ENCODE peak calls at places on chromosomes 6 and 20, in five cellular contexts. G, C, X, I and W are unnamed samples.
A peak's percentile ranks its signal among the peaks of the same experiment; 100 is the strongest.

GRCh38 chr6:132060591-132060990 is 109.4 kb upstream of the CCN2 start:
- DNase-seq in G (peak; percentile 31), C (no peak), X (no peak), I (peak; percentile 86), W (no peak)

GRCh38 chr6:146357578-146358340 is 185.9 kb upstream of the RAB32 start:
- DNase-seq in G (peak; percentile 92), C (no peak), X (no peak), I (peak; percentile 90), W (no peak)

GRCh38 chr6:56849876-56850275 is 105.0 kb upstream of the BEND6 start:
- DNase-seq in G (no peak), C (peak; percentile 65), X (no peak), I (peak; percentile 77), W (no peak)

GRCh38 chr20:54364919-54365318 is 110.5 kb upstream of the DOK5 start:
- DNase-seq in G (no peak), C (no peak), X (no peak), I (no peak), W (no peak)

GRCh38 chr6:169839493-169839892 is 88.1 kb downstream of the ERMARD start:
- DNase-seq in G (no peak), C (no peak), X (peak; percentile 5), I (no peak), W (no peak)

GRCh38 chr6:111789593-111789992 is 83.7 kb downstream of the FYN start:
- DNase-seq in G (no peak), C (no peak), X (no peak), I (no peak), W (no peak)

GRCh38 chr6:130320908-130321307 is 44.9 kb upstream of the TMEM200A start:
- DNase-seq in G (no peak), C (no peak), X (no peak), I (no peak), W (no peak)

GRCh38 chr6:4253604-4254211 is 118.3 kb upstream of the ECI2 start:
- DNase-seq in G (peak; percentile 34), C (no peak), X (peak; percentile 39), I (peak; percentile 81), W (no peak)

GRCh38 chr6:43740321-43740960 is 29.6 kb upstream of the VEGFA start:
- DNase-seq in G (no peak), C (no peak), X (no peak), I (no peak), W (no peak)

GRCh38 chr6:17258763-17259162 is 22.4 kb upstream of the RBM24 start:
- DNase-seq in G (no peak), C (no peak), X (no peak), I (no peak), W (no peak)

GRCh38 chr6:46419576-46420002 is 71.7 kb downstream of the RCAN2 start:
- DNase-seq in G (peak; percentile 72), C (peak; percentile 84), X (peak; percentile 72), I (peak; percentile 73), W (no peak)

GRCh38 chr6:52160468-52161104 is 25.6 kb upstream of the IL17A start:
- DNase-seq in G (no peak), C (no peak), X (no peak), I (no peak), W (no peak)

GRCh38 chr6:145705561-145705960 is 29.8 kb downstream of the EPM2A start:
- DNase-seq in G (no peak), C (no peak), X (no peak), I (peak; percentile 39), W (no peak)

GRCh38 chr6:152642578-152643375 is 5.6 kb upstream of the SYNE1 start:
- DNase-seq in G (peak; percentile 12), C (peak; percentile 87), X (peak; percentile 17), I (peak; percentile 41), W (no peak)

GRCh38 chr6:136549359-136550044 is 720 bp downstream of the MAP7 start:
- DNase-seq in G (no peak), C (peak; percentile 64), X (peak; percentile 59), I (no peak), W (peak; percentile 63)

GRCh38 chr6:156963712-156964700 is 186.8 kb downstream of the ARID1B start:
- DNase-seq in G (no peak), C (no peak), X (no peak), I (peak; percentile 43), W (no peak)

GRCh38 chr20:20549267-20549612 is 163.2 kb downstream of the RALGAPA2 start:
- DNase-seq in G (no peak), C (no peak), X (peak; percentile 61), I (no peak), W (no peak)

GRCh38 chr20:35742741-35743523 is 872 bp upstream of the RBM39 start:
- DNase-seq in G (no peak), C (peak; percentile 32), X (no peak), I (peak; percentile 53), W (no peak)

GRCh38 chr6:159306134-159306537 is 136.9 kb downstream of the FNDC1 start:
- DNase-seq in G (no peak), C (no peak), X (no peak), I (no peak), W (no peak)

GRCh38 chr6:45877970-45878590 is 137.6 kb downstream of the CLIC5 start:
- DNase-seq in G (no peak), C (no peak), X (no peak), I (no peak), W (no peak)

GRCh38 chr20:25248501-25249172 is 752 bp downstream of the PYGB start:
- DNase-seq in G (no peak), C (peak; percentile 60), X (peak; percentile 46), I (peak; percentile 32), W (peak; percentile 53)

GRCh38 chr6:37582309-37582708 is 82.6 kb upstream of the CCDC167 start:
- DNase-seq in G (no peak), C (peak; percentile 63), X (no peak), I (no peak), W (no peak)

GRCh38 chr6:52909131-52909530 is 367 bp downstream of the GSTA3 start:
- DNase-seq in G (no peak), C (no peak), X (no peak), I (no peak), W (no peak)

DNA sequence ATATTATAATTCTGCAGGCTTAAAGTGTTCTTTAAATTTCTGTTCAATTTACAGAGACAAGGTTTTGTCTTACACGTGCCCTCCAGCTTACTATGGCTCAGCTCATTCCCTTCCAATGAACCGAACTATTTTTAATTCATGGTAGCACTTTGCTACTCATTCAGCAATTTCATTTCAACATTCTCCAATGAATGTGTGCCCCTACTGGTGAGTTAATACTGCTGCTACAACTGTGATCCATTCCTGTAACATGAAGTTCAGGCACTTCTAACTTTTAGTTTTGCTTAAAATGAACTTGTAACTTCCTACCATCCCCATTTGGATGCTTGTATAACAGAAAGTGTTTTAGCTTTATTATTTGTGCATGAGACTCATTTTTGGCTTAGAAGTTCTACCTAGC is 99.7 kb downstream of the F13A1 start:
- DNase-seq in G (no peak), C (peak; percentile 14), X (no peak), I (no peak), W (no peak)
- TF ChIP-seq CTCF in G (no peak), C (peak; percentile 50), X (peak; percentile 13), I (peak; percentile 5), W (no peak)

GRCh38 chr20:49561806-49562205 is 6.1 kb downstream of the PTGIS start:
- DNase-seq in G (no peak), C (no peak), X (no peak), I (no peak), W (no peak)

GRCh38 chr20:49562341-49563014 is 5.5 kb downstream of the PTGIS start:
- DNase-seq in G (peak; percentile 88), C (peak; percentile 84), X (peak; percentile 49), I (peak; percentile 88), W (no peak)

GRCh38 chr20:49560646-49561045 is 7.3 kb downstream of the PTGIS start:
- DNase-seq in G (no peak), C (no peak), X (no peak), I (no peak), W (no peak)

GRCh38 chr20:49561256-49561655 is 6.7 kb downstream of the PTGIS start:
- DNase-seq in G (no peak), C (no peak), X (no peak), I (no peak), W (no peak)

DNA sequence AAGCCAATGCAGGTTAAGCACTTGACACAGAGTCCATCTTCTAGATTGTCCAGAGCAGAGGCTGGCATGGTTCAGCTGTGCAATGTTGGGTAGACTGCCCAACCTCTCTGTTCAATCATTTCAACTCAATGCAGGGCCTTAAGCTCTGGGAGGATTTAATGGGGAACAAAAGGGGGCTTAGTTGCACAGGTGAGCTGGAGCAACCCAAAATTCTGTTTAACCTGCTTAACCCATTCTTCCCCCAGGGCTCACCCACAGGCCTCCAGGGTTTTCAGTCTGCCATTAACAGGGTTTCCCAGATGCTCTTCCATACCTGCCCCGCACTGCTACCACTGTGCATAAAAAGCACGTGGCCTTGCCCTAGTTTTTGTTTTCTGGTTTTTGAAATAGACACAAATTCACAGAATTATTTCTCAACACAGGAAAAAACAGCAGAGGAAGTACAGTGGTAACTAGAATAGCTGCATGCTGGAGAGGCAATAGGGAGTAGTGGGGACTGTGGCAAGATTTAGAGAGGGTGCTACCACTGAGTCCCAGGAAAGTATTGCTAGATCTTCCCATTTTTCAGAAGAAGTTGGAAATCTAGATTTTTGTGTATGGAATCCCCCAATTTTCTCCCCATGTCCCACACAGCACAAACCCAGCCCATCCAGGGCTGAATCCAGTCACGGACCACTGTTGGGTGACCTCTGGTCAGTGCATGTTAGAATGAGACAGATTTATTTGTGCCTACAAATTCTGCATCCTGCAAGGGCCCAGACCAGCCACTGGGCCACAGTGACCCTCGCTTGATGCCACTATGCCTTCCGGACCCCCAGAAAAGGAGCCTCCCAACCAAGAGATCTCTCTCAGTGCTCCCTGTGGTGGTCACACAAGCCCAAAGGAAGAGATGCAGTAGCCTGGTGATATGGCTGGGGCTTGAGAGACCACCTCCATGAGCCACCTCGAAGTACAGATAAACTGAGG is 4.6 kb downstream of the PTGIS start:
- DNase-seq in G (no peak), C (no peak), X (no peak), I (no peak), W (peak; percentile 13)
- H3K4me3 ChIP-seq in G (no peak overlapping the region), C (no peak overlapping the region), X (no peak overlapping the region), I (no peak overlapping the region), W (no peak overlapping the region)

DNA sequence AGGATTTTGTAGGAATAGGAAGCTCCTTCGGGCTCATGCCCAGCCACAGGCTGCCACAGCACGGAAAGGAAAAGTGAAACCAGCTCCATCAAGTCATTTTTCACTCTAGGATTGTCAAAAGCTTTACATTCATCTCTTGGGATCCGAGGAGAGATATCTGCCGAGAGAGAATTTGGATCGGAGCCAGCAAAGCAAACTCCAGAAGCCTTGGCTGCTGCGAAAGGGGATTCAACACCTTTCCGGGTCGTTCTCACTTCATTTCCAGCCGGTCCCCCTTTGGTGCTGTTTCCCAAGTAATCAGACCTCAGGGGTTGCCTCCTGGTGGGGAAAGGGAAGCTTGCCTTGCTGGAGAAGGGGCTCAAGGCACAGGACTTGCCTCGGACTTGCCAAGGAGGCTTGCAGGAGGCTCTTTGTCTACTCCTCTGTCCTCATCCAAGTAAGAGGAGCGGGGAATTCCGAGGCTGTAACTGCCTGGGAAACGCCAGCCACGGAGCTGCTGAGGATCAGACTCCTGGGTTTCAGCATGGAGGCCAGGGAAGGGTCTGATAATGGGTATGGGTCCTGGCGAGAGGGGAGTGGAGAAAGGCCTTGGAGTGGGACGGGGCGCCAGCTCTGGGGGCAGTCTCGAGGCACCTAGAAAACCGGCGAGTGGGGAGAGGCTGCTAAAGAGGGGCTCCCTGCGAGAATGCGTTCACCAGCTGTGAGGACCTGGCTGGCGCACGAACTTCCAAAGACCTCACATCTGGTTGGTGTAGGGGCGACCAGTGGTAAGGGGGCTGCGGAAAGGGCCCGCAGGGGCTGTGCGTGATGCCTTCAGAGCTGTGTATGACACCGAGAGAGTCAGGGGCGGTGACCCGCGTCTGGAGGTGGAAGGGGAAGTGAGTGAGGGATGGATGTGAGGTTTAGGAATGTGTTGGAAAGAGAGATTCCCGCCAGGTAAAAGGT is 702 bp downstream of the ETV7 start:
- DNase-seq in G (peak; percentile 23), C (peak; percentile 65), X (peak; percentile 65), I (peak; percentile 65), W (no peak)
- TF ChIP-seq CTCF in G (peak; percentile 29), C (peak; percentile 30), X (no peak), I (peak; percentile 22), W (peak; percentile 21)

GRCh38 chr6:155455766-155456165 is at the start of gene NOX3:
- DNase-seq in G (no peak), C (peak; percentile 36), X (no peak), I (no peak), W (no peak)
- H3K4me3 ChIP-seq in G (no peak within 1 kb of the TSS), C (no peak within 1 kb of the TSS), X (no peak within 1 kb of the TSS), I (no peak within 1 kb of the TSS), W (no peak within 1 kb of the TSS)